ENCODE peak calls at places on chromosomes 2 and 18, in six cellular contexts. C is ovary; K is upper lobe of right lung; O is right lobe of liver; B is PC-9; A is CD4-positive, CD25-positive, alpha-beta regulatory T cell. H is an unnamed sample. For H3K4me1, the result is how much of the 10 kb centered on the place peaks cover.

GRCh38 chr2:159968282-159968900 is 94.0 kb downstream of the PLA2R1 start:
- DNase-seq in C (no peak), K (no peak), O (no peak), B (no peak), A (peak), H (no peak)

GRCh38 chr18:31445908-31446307 is 1.6 kb upstream of the DSG3 start:
- DNase-seq in C (no peak), K (no peak), O (no peak), B (no peak), A (no peak), H (no peak)

GRCh38 chr2:231727621-231728020 is 19.3 kb downstream of the PTMA start:
- DNase-seq in C (no peak), K (no peak), O (no peak), B (no peak), A (no peak), H (no peak)

GRCh38 chr2:120275617-120276400 is 23.2 kb downstream of the RALB start:
- DNase-seq in C (no peak), K (no peak), O (no peak), B (no peak), A (no peak), H (no peak)

GRCh38 chr2:217711236-217711635 is 291.6 kb downstream of the TNS1 start:
- DNase-seq in C (no peak), K (no peak), O (no peak), B (no peak), A (no peak), H (no peak)

GRCh38 chr2:15506231-15506819 is 54.8 kb downstream of the NBAS start:
- DNase-seq in C (no peak), K (no peak), O (no peak), B (no peak), A (no peak), H (no peak)

GRCh38 chr2:85920810-85921545 is 32.2 kb upstream of the ST3GAL5 start:
- DNase-seq in C (no peak), K (no peak), O (peak), B (no peak), A (no peak), H (no peak)

GRCh38 chr2:206584323-206585116 is 57.8 kb upstream of the FAM237A start:
- DNase-seq in C (no peak), K (no peak), O (no peak), B (no peak), A (no peak), H (no peak)

GRCh38 chr18:69659142-69659651 is 258.5 kb downstream of the DOK6 start:
- DNase-seq in C (no peak), K (no peak), O (no peak), B (no peak), A (no peak), H (no peak)

GRCh38 chr2:166516712-166517303 is 22.8 kb upstream of the SCN7A start:
- DNase-seq in C (peak), K (peak), O (no peak), B (no peak), A (peak), H (no peak)

GRCh38 chr2:98356729-98357128 is 10.5 kb downstream of the CNGA3 start:
- DNase-seq in C (no peak), K (no peak), O (no peak), B (peak), A (no peak), H (no peak)

GRCh38 chr18:79922971-79923411 is 28.5 kb downstream of the SLC66A2 start:
- DNase-seq in C (peak), K (peak), O (peak), B (no peak), A (no peak), H (peak)

GRCh38 chr2:128366746-128367511 is 48.3 kb upstream of the HS6ST1 start:
- DNase-seq in C (no peak), K (peak), O (peak), B (no peak), A (no peak), H (no peak)

GRCh38 chr2:171678619-171679018 is 8.7 kb upstream of the DYNC1I2 start:
- DNase-seq in C (no peak), K (no peak), O (no peak), B (no peak), A (no peak), H (no peak)

GRCh38 chr2:235544687-235544965 is 50.8 kb downstream of the AGAP1 start:
- DNase-seq in C (no peak), K (no peak), O (no peak), B (peak), A (no peak), H (no peak)

GRCh38 chr2:176118606-176119370 is 2.2 kb downstream of the HOXD10 start:
- DNase-seq in C (peak), K (no peak), O (no peak), B (no peak), A (peak), H (no peak)

GRCh38 chr2:43520919-43521318 is 74.9 kb downstream of the THADA start:
- DNase-seq in C (no peak), K (no peak), O (no peak), B (no peak), A (no peak), H (no peak)
- H3K27ac ChIP-seq in C (no peak), K (no peak), O (no peak), B (no peak), A (no peak), H (no peak)

DNA sequence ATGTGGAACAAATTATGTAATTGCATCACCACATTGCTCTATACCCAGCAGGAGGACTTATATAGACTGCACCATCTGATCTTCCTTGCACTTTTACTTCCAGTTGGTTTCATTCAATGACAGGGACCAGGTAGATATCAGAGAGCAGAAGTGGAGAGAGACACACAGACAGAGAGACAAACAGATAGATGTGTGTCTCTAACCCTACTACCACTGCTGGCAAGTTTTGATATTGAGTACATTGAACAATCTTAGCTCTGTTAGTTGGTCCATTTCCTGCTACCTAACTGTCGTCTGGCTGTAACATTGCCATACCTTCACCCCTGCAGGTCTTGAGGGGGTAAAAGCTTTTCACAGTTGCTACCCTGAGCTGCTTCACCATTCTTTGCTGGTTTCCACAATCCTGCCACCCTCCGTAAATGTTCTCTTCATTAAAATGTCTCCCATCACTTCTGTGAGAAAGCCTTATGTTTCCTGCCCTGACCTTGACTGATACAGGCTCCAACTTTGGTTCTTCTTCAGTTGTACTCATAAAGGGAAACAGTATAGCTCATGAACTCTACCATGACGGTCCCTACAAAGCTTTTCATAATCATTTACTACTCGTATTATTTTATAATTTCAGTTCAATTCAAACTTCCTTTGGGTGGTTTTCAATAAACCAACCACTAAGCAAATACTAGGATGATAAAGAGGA is 62.3 kb upstream of the ITGA4 start:
- DNase-seq in C (no peak), K (no peak), O (no peak), B (no peak), A (peak), H (no peak)
- H3K4me1 ChIP-seq in C (under half), K (under half), O (under half), B (under half), A (under half), H (under half)

GRCh38 chr18:58453167-58453804 is 175.6 kb downstream of the ALPK2 start:
- DNase-seq in C (no peak), K (no peak), O (peak), B (no peak), A (no peak), H (no peak)
- H3K27ac ChIP-seq in C (no peak), K (no peak), O (peak), B (no peak), A (no peak), H (no peak)

GRCh38 chr18:7879717-7880116 is 312.6 kb downstream of the PTPRM start:
- DNase-seq in C (no peak), K (no peak), O (no peak), B (no peak), A (no peak), H (no peak)
- H3K4me1 ChIP-seq in C (under half), K (under half), O (under half), B (under half), A (under half), H (under half)

H was measured in lower lobe of right lung.